ENCODE peak calls at places on chromosomes 13 and 19, in eight cellular contexts. One of them, this sample, is unnamed.

GRCh38 chr19:55698256-55698655 is 23.2 kb downstream of the EPN1 start:
- DNase-seq in epithelial cell of esophagus: no peak
- DNase-seq in stimulated activated CD4-positive, alpha-beta T cell treated with anti-CD3 and anti-CD28 coated beads, Interleukin-12 subunit alpha, Interleukin-12 subunit beta, amount 100 ng/mL, for 4 hours: no peak
- DNase-seq in heart left ventricle: no peak
- DNase-seq in CD4-positive, alpha-beta T cell: no peak
- DNase-seq in fibroblast of the aortic adventitia: no peak
- DNase-seq in IMR-90: no peak
- DNase-seq in KG1: no peak
- DNase-seq in this sample: no peak

GRCh38 chr13:84821261-84821660 is 939.0 kb upstream of the SLITRK1 start:
- DNase-seq in epithelial cell of esophagus: no peak
- DNase-seq in KG1: no peak
- DNase-seq in CD4-positive, alpha-beta T cell: no peak
- DNase-seq in heart left ventricle: no peak
- DNase-seq in IMR-90: no peak
- DNase-seq in fibroblast of the aortic adventitia: no peak
- DNase-seq in stimulated activated CD4-positive, alpha-beta T cell treated with anti-CD3 and anti-CD28 coated beads, Interleukin-12 subunit alpha, Interleukin-12 subunit beta, amount 100 ng/mL, for 4 hours: no peak
- DNase-seq in this sample: no peak

GRCh38 chr19:10677796-10678195 is 23.4 kb upstream of the QTRT1 start:
- DNase-seq in stimulated activated CD4-positive, alpha-beta T cell treated with anti-CD3 and anti-CD28 coated beads, Interleukin-12 subunit alpha, Interleukin-12 subunit beta, amount 100 ng/mL, for 4 hours: no peak
- DNase-seq in epithelial cell of esophagus: no peak
- DNase-seq in heart left ventricle: no peak
- DNase-seq in fibroblast of the aortic adventitia: no peak
- DNase-seq in KG1: no peak
- DNase-seq in CD4-positive, alpha-beta T cell: no peak
- DNase-seq in IMR-90: no peak
- DNase-seq in this sample: no peak

GRCh38 chr13:28705734-28706133 is 13.0 kb downstream of the SLC46A3 start:
- DNase-seq in IMR-90: peak; percentile 36
- DNase-seq in fibroblast of the aortic adventitia: peak; percentile 32
- DNase-seq in CD4-positive, alpha-beta T cell: no peak
- DNase-seq in KG1: no peak
- DNase-seq in heart left ventricle: no peak
- DNase-seq in epithelial cell of esophagus: no peak
- DNase-seq in stimulated activated CD4-positive, alpha-beta T cell treated with anti-CD3 and anti-CD28 coated beads, Interleukin-12 subunit alpha, Interleukin-12 subunit beta, amount 100 ng/mL, for 4 hours: no peak
- DNase-seq in this sample: peak; percentile 83

GRCh38 chr19:44602071-44602470 is 11.3 kb upstream of the IGSF23 start:
- DNase-seq in stimulated activated CD4-positive, alpha-beta T cell treated with anti-CD3 and anti-CD28 coated beads, Interleukin-12 subunit alpha, Interleukin-12 subunit beta, amount 100 ng/mL, for 4 hours: no peak
- DNase-seq in epithelial cell of esophagus: peak; percentile 87
- DNase-seq in heart left ventricle: no peak
- DNase-seq in CD4-positive, alpha-beta T cell: no peak
- DNase-seq in IMR-90: no peak
- DNase-seq in KG1: no peak
- DNase-seq in fibroblast of the aortic adventitia: no peak
- DNase-seq in this sample: no peak

GRCh38 chr19:54572696-54573311 is 786 bp upstream of the LILRA2 start:
- DNase-seq in fibroblast of the aortic adventitia: no peak
- DNase-seq in KG1: peak; percentile 54
- DNase-seq in epithelial cell of esophagus: no peak
- DNase-seq in CD4-positive, alpha-beta T cell: no peak
- DNase-seq in stimulated activated CD4-positive, alpha-beta T cell treated with anti-CD3 and anti-CD28 coated beads, Interleukin-12 subunit alpha, Interleukin-12 subunit beta, amount 100 ng/mL, for 4 hours: no peak
- DNase-seq in IMR-90: no peak
- DNase-seq in heart left ventricle: peak; percentile 42
- DNase-seq in this sample: no peak

GRCh38 chr13:19713186-19713965 is 69.4 kb downstream of the PSPC1 start:
- DNase-seq in fibroblast of the aortic adventitia: peak; percentile 40
- DNase-seq in stimulated activated CD4-positive, alpha-beta T cell treated with anti-CD3 and anti-CD28 coated beads, Interleukin-12 subunit alpha, Interleukin-12 subunit beta, amount 100 ng/mL, for 4 hours: no peak
- DNase-seq in epithelial cell of esophagus: peak; percentile 47
- DNase-seq in KG1: no peak
- DNase-seq in heart left ventricle: no peak
- DNase-seq in CD4-positive, alpha-beta T cell: no peak
- DNase-seq in IMR-90: peak; percentile 85
- DNase-seq in this sample: peak; percentile 46

GRCh38 chr19:51224163-51224641 is 678 bp upstream of the CD33 start:
- DNase-seq in CD4-positive, alpha-beta T cell: no peak
- DNase-seq in fibroblast of the aortic adventitia: no peak
- DNase-seq in heart left ventricle: no peak
- DNase-seq in stimulated activated CD4-positive, alpha-beta T cell treated with anti-CD3 and anti-CD28 coated beads, Interleukin-12 subunit alpha, Interleukin-12 subunit beta, amount 100 ng/mL, for 4 hours: no peak
- DNase-seq in KG1: no peak
- DNase-seq in IMR-90: no peak
- DNase-seq in epithelial cell of esophagus: no peak
- DNase-seq in this sample: no peak

GRCh38 chr19:42288411-42288810 is 13.5 kb upstream of the PRR19 start:
- DNase-seq in heart left ventricle: no peak
- DNase-seq in CD4-positive, alpha-beta T cell: no peak
- DNase-seq in KG1: no peak
- DNase-seq in fibroblast of the aortic adventitia: no peak
- DNase-seq in IMR-90: no peak
- DNase-seq in epithelial cell of esophagus: no peak
- DNase-seq in stimulated activated CD4-positive, alpha-beta T cell treated with anti-CD3 and anti-CD28 coated beads, Interleukin-12 subunit alpha, Interleukin-12 subunit beta, amount 100 ng/mL, for 4 hours: no peak
- DNase-seq in this sample: no peak

GRCh38 chr13:24265453-24265852 is 43.9 kb upstream of the C1QTNF9 start:
- DNase-seq in stimulated activated CD4-positive, alpha-beta T cell treated with anti-CD3 and anti-CD28 coated beads, Interleukin-12 subunit alpha, Interleukin-12 subunit beta, amount 100 ng/mL, for 4 hours: no peak
- DNase-seq in heart left ventricle: no peak
- DNase-seq in fibroblast of the aortic adventitia: no peak
- DNase-seq in IMR-90: no peak
- DNase-seq in KG1: no peak
- DNase-seq in epithelial cell of esophagus: no peak
- DNase-seq in CD4-positive, alpha-beta T cell: no peak
- DNase-seq in this sample: no peak

GRCh38 chr19:45771331-45771933 is 2.4 kb upstream of the SIX5 start:
- DNase-seq in stimulated activated CD4-positive, alpha-beta T cell treated with anti-CD3 and anti-CD28 coated beads, Interleukin-12 subunit alpha, Interleukin-12 subunit beta, amount 100 ng/mL, for 4 hours: no peak
- DNase-seq in KG1: no peak
- DNase-seq in epithelial cell of esophagus: no peak
- DNase-seq in fibroblast of the aortic adventitia: no peak
- DNase-seq in CD4-positive, alpha-beta T cell: no peak
- DNase-seq in IMR-90: no peak
- DNase-seq in heart left ventricle: no peak
- DNase-seq in this sample: no peak

GRCh38 chr19:33622505-33622808 is 704 bp downstream of the CHST8 start:
- DNase-seq in epithelial cell of esophagus: no peak
- DNase-seq in heart left ventricle: no peak
- DNase-seq in stimulated activated CD4-positive, alpha-beta T cell treated with anti-CD3 and anti-CD28 coated beads, Interleukin-12 subunit alpha, Interleukin-12 subunit beta, amount 100 ng/mL, for 4 hours: no peak
- DNase-seq in CD4-positive, alpha-beta T cell: no peak
- DNase-seq in IMR-90: no peak
- DNase-seq in KG1: no peak
- DNase-seq in fibroblast of the aortic adventitia: no peak
- DNase-seq in this sample: no peak

GRCh38 chr13:99329477-99329876 is 22.3 kb upstream of the GPR183 start:
- DNase-seq in IMR-90: no peak
- DNase-seq in heart left ventricle: no peak
- DNase-seq in stimulated activated CD4-positive, alpha-beta T cell treated with anti-CD3 and anti-CD28 coated beads, Interleukin-12 subunit alpha, Interleukin-12 subunit beta, amount 100 ng/mL, for 4 hours: no peak
- DNase-seq in KG1: no peak
- DNase-seq in fibroblast of the aortic adventitia: no peak
- DNase-seq in CD4-positive, alpha-beta T cell: no peak
- DNase-seq in epithelial cell of esophagus: no peak
- DNase-seq in this sample: no peak

GRCh38 chr13:25771641-25772478 is 280.0 kb downstream of the SHISA2 start:
- DNase-seq in fibroblast of the aortic adventitia: no peak
- DNase-seq in epithelial cell of esophagus: peak; percentile 38
- DNase-seq in CD4-positive, alpha-beta T cell: no peak
- DNase-seq in heart left ventricle: no peak
- DNase-seq in stimulated activated CD4-positive, alpha-beta T cell treated with anti-CD3 and anti-CD28 coated beads, Interleukin-12 subunit alpha, Interleukin-12 subunit beta, amount 100 ng/mL, for 4 hours: no peak
- DNase-seq in KG1: no peak
- DNase-seq in IMR-90: no peak
- DNase-seq in this sample: no peak

GRCh38 chr19:49701271-49701786 is 10.4 kb downstream of the CPT1C start:
- DNase-seq in heart left ventricle: no peak
- DNase-seq in epithelial cell of esophagus: no peak
- DNase-seq in KG1: no peak
- DNase-seq in fibroblast of the aortic adventitia: no peak
- DNase-seq in CD4-positive, alpha-beta T cell: no peak
- DNase-seq in IMR-90: no peak
- DNase-seq in stimulated activated CD4-positive, alpha-beta T cell treated with anti-CD3 and anti-CD28 coated beads, Interleukin-12 subunit alpha, Interleukin-12 subunit beta, amount 100 ng/mL, for 4 hours: no peak
- DNase-seq in this sample: no peak

GRCh38 chr13:83325454-83325853 is 556.8 kb downstream of the SLITRK1 start:
- DNase-seq in KG1: no peak
- DNase-seq in CD4-positive, alpha-beta T cell: no peak
- DNase-seq in fibroblast of the aortic adventitia: peak; percentile 73
- DNase-seq in stimulated activated CD4-positive, alpha-beta T cell treated with anti-CD3 and anti-CD28 coated beads, Interleukin-12 subunit alpha, Interleukin-12 subunit beta, amount 100 ng/mL, for 4 hours: no peak
- DNase-seq in epithelial cell of esophagus: peak; percentile 53
- DNase-seq in heart left ventricle: no peak
- DNase-seq in IMR-90: peak; percentile 86
- DNase-seq in this sample: peak; percentile 85

GRCh38 chr19:45275370-45275971 is 24.4 kb downstream of the MARK4 start:
- DNase-seq in IMR-90: peak; percentile 46
- DNase-seq in CD4-positive, alpha-beta T cell: no peak
- DNase-seq in stimulated activated CD4-positive, alpha-beta T cell treated with anti-CD3 and anti-CD28 coated beads, Interleukin-12 subunit alpha, Interleukin-12 subunit beta, amount 100 ng/mL, for 4 hours: no peak
- DNase-seq in epithelial cell of esophagus: no peak
- DNase-seq in KG1: no peak
- DNase-seq in heart left ventricle: no peak
- DNase-seq in fibroblast of the aortic adventitia: no peak
- DNase-seq in this sample: peak; percentile 11

GRCh38 chr19:23996549-23996948 is 81.9 kb downstream of the ZNF726 start:
- DNase-seq in IMR-90: no peak
- DNase-seq in epithelial cell of esophagus: no peak
- DNase-seq in fibroblast of the aortic adventitia: no peak
- DNase-seq in stimulated activated CD4-positive, alpha-beta T cell treated with anti-CD3 and anti-CD28 coated beads, Interleukin-12 subunit alpha, Interleukin-12 subunit beta, amount 100 ng/mL, for 4 hours: no peak
- DNase-seq in CD4-positive, alpha-beta T cell: no peak
- DNase-seq in KG1: no peak
- DNase-seq in heart left ventricle: no peak
- DNase-seq in this sample: no peak

GRCh38 chr13:111372651-111373425 is 52.4 kb downstream of the TEX29 start:
- DNase-seq in IMR-90: no peak
- DNase-seq in CD4-positive, alpha-beta T cell: no peak
- DNase-seq in KG1: no peak
- DNase-seq in heart left ventricle: no peak
- DNase-seq in epithelial cell of esophagus: no peak
- DNase-seq in stimulated activated CD4-positive, alpha-beta T cell treated with anti-CD3 and anti-CD28 coated beads, Interleukin-12 subunit alpha, Interleukin-12 subunit beta, amount 100 ng/mL, for 4 hours: no peak
- DNase-seq in fibroblast of the aortic adventitia: no peak
- DNase-seq in this sample: no peak

GRCh38 chr19:1691589-1692290 is 39.3 kb upstream of the TCF3 start:
- DNase-seq in fibroblast of the aortic adventitia: no peak
- DNase-seq in epithelial cell of esophagus: no peak
- DNase-seq in KG1: no peak
- DNase-seq in CD4-positive, alpha-beta T cell: no peak
- DNase-seq in heart left ventricle: no peak
- DNase-seq in IMR-90: no peak
- DNase-seq in stimulated activated CD4-positive, alpha-beta T cell treated with anti-CD3 and anti-CD28 coated beads, Interleukin-12 subunit alpha, Interleukin-12 subunit beta, amount 100 ng/mL, for 4 hours: no peak
- DNase-seq in this sample: no peak

GRCh38 chr13:110301606-110302131 is 5.3 kb downstream of the COL4A1 start:
- DNase-seq in fibroblast of the aortic adventitia: no peak
- DNase-seq in CD4-positive, alpha-beta T cell: no peak
- DNase-seq in IMR-90: peak; percentile 90
- DNase-seq in heart left ventricle: peak; percentile 17
- DNase-seq in KG1: no peak
- DNase-seq in stimulated activated CD4-positive, alpha-beta T cell treated with anti-CD3 and anti-CD28 coated beads, Interleukin-12 subunit alpha, Interleukin-12 subunit beta, amount 100 ng/mL, for 4 hours: no peak
- DNase-seq in epithelial cell of esophagus: peak; percentile 24
- DNase-seq in this sample: peak; percentile 88

GRCh38 chr13:85724554-85725432 is 74.4 kb downstream of the SLITRK6 start:
- DNase-seq in heart left ventricle: no peak
- DNase-seq in CD4-positive, alpha-beta T cell: no peak
- DNase-seq in IMR-90: peak; percentile 68
- DNase-seq in epithelial cell of esophagus: peak; percentile 40
- DNase-seq in fibroblast of the aortic adventitia: no peak
- DNase-seq in KG1: no peak
- DNase-seq in stimulated activated CD4-positive, alpha-beta T cell treated with anti-CD3 and anti-CD28 coated beads, Interleukin-12 subunit alpha, Interleukin-12 subunit beta, amount 100 ng/mL, for 4 hours: no peak
- DNase-seq in this sample: no peak